ENCODE peak calls at places on chromosomes 1 and 21, in five cellular contexts. C is esophagus squamous epithelium, J is HT1080, U is C1 segment of cervical spinal cord, G is uterus. X is an unnamed sample.

GRCh38 chr1:94925561-94926364 is 1.1 kb downstream of the CNN3 start:
- DNase-seq in U (peak; percentile 65), J (peak; percentile 95), G (peak; percentile 79), C (no peak), X (peak; percentile 64)

GRCh38 chr21:32360401-32360981 is 32.3 kb downstream of the URB1 start:
- DNase-seq in U (no peak), C (no peak), J (no peak), G (no peak), X (no peak)

GRCh38 chr21:42377211-42377950 is 11.0 kb upstream of the TFF1 start:
- DNase-seq in C (no peak), U (no peak), G (no peak), J (no peak), X (no peak)

GRCh38 chr1:188715566-188715965 is 1762.1 kb downstream of the BRINP3 start:
- DNase-seq in J (no peak), G (no peak), C (no peak), U (no peak), X (no peak)

GRCh38 chr1:211985556-211986264 is 49.6 kb downstream of the INTS7 start:
- DNase-seq in U (no peak), J (no peak), C (no peak), G (no peak), X (no peak)

GRCh38 chr1:225368036-225368552 is 59.7 kb downstream of the LBR start:
- DNase-seq in U (no peak), G (no peak), C (no peak), J (no peak), X (no peak)

GRCh38 chr1:20494609-20495311 is 8.8 kb upstream of the CAMK2N1 start:
- DNase-seq in C (no peak), G (no peak), J (peak; percentile 92), U (no peak), X (no peak)

GRCh38 chr1:50969611-50970507 is at the start of gene CDKN2C:
- DNase-seq in U (peak; percentile 75), C (no peak), G (peak; percentile 65), J (peak; percentile 94), X (peak; percentile 77)

GRCh38 chr1:19786988-19787423 is 12.7 kb downstream of the TMCO4 start:
- DNase-seq in U (no peak), J (no peak), C (no peak), G (no peak), X (no peak)

GRCh38 chr21:38740131-38740530 is 65.6 kb upstream of the ETS2 start:
- DNase-seq in U (no peak), J (no peak), C (no peak), G (no peak), X (no peak)

GRCh38 chr1:116531917-116532316 is 38.9 kb downstream of the CD58 start:
- DNase-seq in J (no peak), U (no peak), C (no peak), G (no peak), X (no peak)